ENCODE peak calls at places on chromosomes 6 and 20, in five cellular contexts. C is ovary, D is MG63, G is mammary epithelial cell, A is A549. T is an unnamed sample. For H3K9me3, the result is how much of the 10 kb centered on the place peaks cover.

GRCh38 chr6:30690403-30691207 is at the start of gene NRM:
- DNase-seq in C (peak), D (peak), G (peak), A (peak), T (peak)

GRCh38 chr6:134416501-134417154 is 98.7 kb upstream of the SGK1 start:
- DNase-seq in C (no peak), D (no peak), G (no peak), A (peak), T (no peak)

GRCh38 chr6:155310596-155310995 is 3.7 kb downstream of the TFB1M start:
- DNase-seq in C (no peak), D (no peak), G (peak), A (no peak), T (no peak)

GRCh38 chr6:5584072-5584471 is 322.8 kb downstream of the FARS2 start:
- DNase-seq in C (no peak), D (no peak), G (no peak), A (peak), T (no peak)

GRCh38 chr20:38987777-38988176 is 25.6 kb downstream of the DHX35 start:
- DNase-seq in C (no peak), D (no peak), G (no peak), A (no peak), T (no peak)

GRCh38 chr6:106975699-106976032 is 1.1 kb upstream of the CD24 start:
- DNase-seq in C (no peak), D (no peak), G (peak), A (no peak), T (peak)

GRCh38 chr20:625360-625932 is 15.3 kb upstream of the TCF15 start:
- DNase-seq in C (no peak), D (no peak), G (no peak), A (no peak), T (no peak)

GRCh38 chr6:41367700-41368099 is 32.3 kb downstream of the NCR2 start:
- DNase-seq in C (peak), D (peak), G (peak), A (peak), T (peak)

GRCh38 chr6:85419046-85419759 is 30.7 kb upstream of the NT5E start:
- DNase-seq in C (peak), D (no peak), G (no peak), A (no peak), T (no peak)

GRCh38 chr20:58017237-58017969 is 211.1 kb downstream of the ANKRD60 start:
- DNase-seq in C (no peak), D (peak), G (peak), A (peak), T (peak)

GRCh38 chr6:150076196-150076893 is 7.4 kb upstream of the ULBP3 start:
- DNase-seq in C (no peak), D (no peak), G (no peak), A (peak), T (no peak)

GRCh38 chr6:169724554-169725269 is 412 bp upstream of the PHF10 start:
- DNase-seq in C (peak), D (peak), G (no peak), A (peak), T (peak)

GRCh38 chr6:11604215-11604614 is 66.7 kb downstream of the TMEM170B start:
- DNase-seq in C (no peak), D (no peak), G (no peak), A (no peak), T (no peak)

GRCh38 chr6:111580826-111581505 is 24.7 kb downstream of the TRAF3IP2 start:
- DNase-seq in C (no peak), D (no peak), G (no peak), A (no peak), T (no peak)

GRCh38 chr20:63572071-63572787 is 1.8 kb downstream of the HELZ2 start:
- DNase-seq in C (no peak), D (no peak), G (no peak), A (no peak), T (no peak)

GRCh38 chr20:8583209-8584106 is 451.4 kb downstream of the PLCB1 start:
- DNase-seq in C (no peak), D (no peak), G (no peak), A (no peak), T (no peak)

GRCh38 chr20:58690851-58691250 is 1.7 kb upstream of the NPEPL1 start:
- DNase-seq in C (peak), D (no peak), G (no peak), A (no peak), T (peak)

GRCh38 chr6:143271024-143271423 is 179.5 kb downstream of the ADAT2 start:
- DNase-seq in C (peak), D (peak), G (peak), A (no peak), T (no peak)

GRCh38 chr6:14997507-14997906 is 248.4 kb upstream of the JARID2 start:
- DNase-seq in C (no peak), D (no peak), G (no peak), A (no peak), T (no peak)

GRCh38 chr20:14991023-14991422 is 653.6 kb upstream of the FLRT3 start:
- DNase-seq in C (no peak), D (no peak), G (peak), A (peak), T (no peak)

GRCh38 chr6:46734867-46735719 is at the start of gene PLA2G7:
- DNase-seq in C (peak), D (peak), G (peak), A (peak), T (no peak)

GRCh38 chr6:137734875-137735182 is 132.2 kb upstream of the TNFAIP3 start:
- DNase-seq in C (no peak), D (no peak), G (no peak), A (no peak), T (no peak)

GRCh38 chr20:40134176-40134575 is 554.9 kb downstream of the MAFB start:
- DNase-seq in C (no peak), D (no peak), G (no peak), A (no peak), T (peak)

GRCh38 chr6:126812651-126813050 is 305.8 kb upstream of the RSPO3 start:
- DNase-seq in C (no peak), D (peak), G (no peak), A (no peak), T (no peak)

GRCh38 chr20:23641936-23642751 is 4.4 kb upstream of the CST3 start:
- DNase-seq in C (no peak), D (peak), G (peak), A (no peak), T (peak)

GRCh38 chr6:105573138-105573537 is 170.3 kb upstream of the PREP start:
- DNase-seq in C (no peak), D (no peak), G (no peak), A (no peak), T (no peak)

GRCh38 chr6:5214570-5215052 is 46.1 kb downstream of the LYRM4 start:
- DNase-seq in C (no peak), D (peak), G (peak), A (peak), T (peak)

GRCh38 chr6:33989016-33989854 is 156.7 kb downstream of the GRM4 start:
- DNase-seq in C (no peak), D (no peak), G (no peak), A (no peak), T (no peak)

GRCh38 chr20:7841967-7842301 is 98.3 kb downstream of the HAO1 start:
- DNase-seq in C (no peak), D (peak), G (peak), A (peak), T (peak)

GRCh38 chr6:135318728-135319469 is 137.8 kb downstream of the MYB start:
- DNase-seq in C (no peak), D (no peak), G (no peak), A (no peak), T (no peak)

GRCh38 chr6:147941143-147941542 is 401.5 kb upstream of the SASH1 start:
- DNase-seq in C (no peak), D (peak), G (peak), A (no peak), T (peak)

GRCh38 chr6:156593127-156593526 is 184.1 kb upstream of the ARID1B start:
- DNase-seq in C (no peak), D (no peak), G (no peak), A (no peak), T (no peak)

GRCh38 chr6:44725070-44725469 is 337.6 kb downstream of the CDC5L start:
- DNase-seq in C (no peak), D (peak), G (no peak), A (no peak), T (no peak)

GRCh38 chr20:34743039-34743438 is 38.9 kb downstream of the TP53INP2 start:
- DNase-seq in C (no peak), D (no peak), G (no peak), A (no peak), T (no peak)

GRCh38 chr20:60255866-60256265 is 297.6 kb downstream of the CDH26 start:
- DNase-seq in C (no peak), D (peak), G (no peak), A (no peak), T (no peak)

GRCh38 chr20:60253471-60253870 is 295.2 kb downstream of the CDH26 start:
- DNase-seq in C (no peak), D (no peak), G (no peak), A (no peak), T (no peak)

GRCh38 chr20:60256811-60257210 is 298.6 kb downstream of the CDH26 start:
- DNase-seq in C (no peak), D (no peak), G (no peak), A (no peak), T (no peak)

GRCh38 chr20:60255426-60255825 is 297.2 kb downstream of the CDH26 start:
- DNase-seq in C (no peak), D (no peak), G (no peak), A (no peak), T (no peak)

GRCh38 chr20:60254901-60255411 is 296.7 kb downstream of the CDH26 start:
- DNase-seq in C (no peak), D (peak), G (peak), A (no peak), T (no peak)
- H3K4me3 ChIP-seq in C (no peak), D (no peak), G (no peak), A (no peak), T (no peak)

GRCh38 chr6:351011-351866 is 40.3 kb upstream of the IRF4 start:
- DNase-seq in C (no peak), D (no peak), G (no peak), A (no peak), T (no peak)
- H3K9me3 ChIP-seq in C (under half), D (under half), G (under half), A (under half), T (under half)

GRCh38 chr6:39753745-39754084 is 28.5 kb upstream of the KIF6 start:
- DNase-seq in C (no peak), D (no peak), G (no peak), A (no peak), T (no peak)
- H3K4me3 ChIP-seq in C (no peak), D (no peak), G (no peak), A (no peak), T (no peak)

GRCh38 chr20:49283176-49283702 is 5.4 kb upstream of the ZNFX1 start:
- DNase-seq in C (no peak), D (no peak), G (no peak), A (no peak), T (no peak)
- H3K9me3 ChIP-seq in C (under half), D (under half), G (under half), A (under half), T (under half)

DNA sequence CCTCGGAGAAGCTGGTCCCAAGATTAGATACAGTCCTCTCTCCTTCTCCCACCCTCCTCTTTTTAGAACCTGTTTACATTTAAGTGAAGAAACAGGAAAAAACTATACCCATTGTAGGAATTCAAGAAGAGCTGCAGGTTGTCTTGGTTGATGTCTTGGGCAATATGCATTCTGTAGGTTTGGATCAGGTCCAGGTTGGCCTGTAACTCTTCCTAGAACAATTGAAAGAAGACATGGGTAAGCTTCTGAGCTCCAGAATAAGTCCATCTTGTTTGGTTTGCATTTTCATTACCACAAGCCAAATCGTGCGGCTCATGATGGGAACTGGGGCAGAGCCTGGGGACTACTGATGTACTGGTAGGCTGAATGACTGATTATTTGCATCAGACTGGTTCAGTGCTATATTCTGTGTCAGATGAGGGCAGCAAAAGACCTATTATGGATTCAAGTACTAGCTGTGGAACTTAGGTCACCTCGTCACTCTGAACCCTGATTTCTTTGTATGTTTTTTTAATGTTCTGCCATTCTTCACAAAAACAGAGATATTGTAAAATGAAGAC is 20.3 kb upstream of the SLA2 start:
- DNase-seq in C (no peak), D (no peak), G (no peak), A (peak), T (no peak)
- H3K4me3 ChIP-seq in C (no peak), D (no peak), G (no peak), A (no peak), T (no peak)

DNA sequence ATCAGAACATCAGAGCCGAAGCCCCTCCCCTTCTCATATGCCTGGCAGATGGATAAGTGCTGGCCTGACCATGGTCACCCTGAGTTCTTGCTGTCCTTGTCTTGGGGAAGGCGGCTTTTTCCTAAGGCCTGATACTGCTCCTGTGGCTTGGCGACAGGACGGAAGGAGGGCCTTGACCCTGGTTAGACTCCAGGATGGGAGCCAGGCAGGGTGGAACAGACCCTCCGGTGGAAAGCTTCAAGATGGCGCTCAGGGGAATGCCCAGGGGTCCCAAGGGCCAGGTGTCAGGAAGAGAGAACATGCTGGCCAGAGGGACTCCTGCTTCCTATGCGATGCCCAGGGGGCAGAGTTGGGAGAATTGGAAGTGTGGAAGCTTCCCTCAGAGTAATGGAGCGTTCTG is 29.6 kb downstream of the ADA start:
- DNase-seq in C (no peak), D (no peak), G (no peak), A (no peak), T (no peak)
- H3K9me3 ChIP-seq in C (under half), D (under half), G (under half), A (under half), T (under half)

DNA sequence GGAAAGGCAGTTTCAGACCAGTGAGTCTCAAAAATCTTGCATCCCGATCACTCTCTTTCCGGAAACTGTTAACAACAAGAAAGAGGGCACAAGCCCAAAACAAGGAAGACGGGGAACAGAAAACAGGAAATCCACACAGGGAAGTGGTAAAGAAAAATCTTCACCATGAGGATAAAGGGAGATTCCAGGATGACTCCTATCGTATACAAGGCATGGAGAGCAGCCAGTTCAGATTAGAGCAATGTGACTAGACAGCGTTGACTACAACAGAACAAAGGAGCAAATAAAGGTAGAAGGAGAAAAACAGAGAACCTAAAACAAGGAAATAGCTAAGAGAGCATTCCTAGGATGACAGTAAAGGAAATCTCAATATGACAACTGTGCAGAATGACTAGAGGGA is 26.5 kb downstream of the VNN1 start:
- DNase-seq in C (no peak), D (peak), G (peak), A (peak), T (no peak)
- H3K4me3 ChIP-seq in C (no peak), D (peak), G (no peak), A (no peak), T (no peak)

GRCh38 chr20:29419378-29419777 is 1838.1 kb upstream of the DEFB115 start:
- DNase-seq in C (no peak), D (no peak), G (no peak), A (no peak), T (no peak)
- H3K9me3 ChIP-seq in C (under half), D (under half), G (under half), A (under half), T (under half)

GRCh38 chr6:28777147-28777461 is 146.7 kb downstream of the TRIM27 start:
- DNase-seq in C (no peak), D (no peak), G (no peak), A (no peak), T (no peak)

GRCh38 chr6:28775052-28775376 is 148.8 kb downstream of the TRIM27 start:
- DNase-seq in C (no peak), D (no peak), G (no peak), A (no peak), T (no peak)

GRCh38 chr6:28774292-28775051 is 149.3 kb downstream of the TRIM27 start:
- DNase-seq in C (no peak), D (no peak), G (no peak), A (no peak), T (no peak)

GRCh38 chr6:28775405-28776129 is 148.2 kb downstream of the TRIM27 start:
- DNase-seq in C (no peak), D (no peak), G (no peak), A (no peak), T (no peak)

GRCh38 chr6:28776269-28777146 is 147.3 kb downstream of the TRIM27 start:
- DNase-seq in C (no peak), D (no peak), G (no peak), A (no peak), T (no peak)
- H3K4me3 ChIP-seq in C (no peak), D (no peak), G (no peak), A (no peak), T (no peak)

GRCh38 chr6:159378361-159378760 is 209.2 kb downstream of the FNDC1 start:
- DNase-seq in C (no peak), D (no peak), G (no peak), A (no peak), T (no peak)

GRCh38 chr6:159375014-159375413 is 205.8 kb downstream of the FNDC1 start:
- DNase-seq in C (no peak), D (no peak), G (no peak), A (no peak), T (no peak)

GRCh38 chr6:159380104-159380503 is 210.9 kb downstream of the FNDC1 start:
- DNase-seq in C (no peak), D (no peak), G (no peak), A (no peak), T (no peak)

GRCh38 chr6:159372333-159372732 is 203.1 kb downstream of the FNDC1 start:
- DNase-seq in C (no peak), D (no peak), G (no peak), A (no peak), T (no peak)

GRCh38 chr6:159376443-159377182 is 207.4 kb downstream of the FNDC1 start:
- DNase-seq in C (no peak), D (peak), G (no peak), A (no peak), T (no peak)
- H3K9me3 ChIP-seq in C (under half), D (under half), G (under half), A (under half), T (under half)

T was measured in SJCRH30.